ENCODE peak calls at places on chromosomes 12 and 14, in seven cellular contexts. A is cardiac muscle cell; L is effector CD4-positive, alpha-beta T cell; R is activated naive CD4-positive, alpha-beta T cell treated with Interleukin-2 at 50 U/mL for 16 hours; Z is GM06990; F is nucleus accumbens; T is GM19239. M is an unnamed sample.

GRCh38 chr12:64004639-64005038 is 160.1 kb downstream of the SRGAP1 start:
- DNase-seq in A (no peak), L (no peak), R (no peak), Z (no peak), F (no peak), T (no peak), M (no peak)

GRCh38 chr14:84024231-84024630 is 1505.7 kb upstream of the FLRT2 start:
- DNase-seq in A (no peak), L (no peak), R (no peak), Z (no peak), F (no peak), T (no peak), M (no peak)

GRCh38 chr12:76113800-76114757 is 29.6 kb upstream of the NAP1L1 start:
- DNase-seq in A (peak), L (no peak), R (no peak), Z (no peak), F (no peak), T (no peak), M (no peak)

GRCh38 chr12:123767613-123768012 is 5.5 kb downstream of the DNAH10 start:
- DNase-seq in A (no peak), L (no peak), R (no peak), Z (peak), F (no peak), T (no peak), M (no peak)

GRCh38 chr12:132610051-132610759 is at the start of gene LRCOL1:
- DNase-seq in A (no peak), L (no peak), R (no peak), Z (no peak), F (no peak), T (no peak), M (no peak)

GRCh38 chr12:67921286-67921685 is 68.0 kb upstream of the IFNG-AS1 start:
- DNase-seq in A (no peak), L (no peak), R (no peak), Z (no peak), F (no peak), T (no peak), M (no peak)

GRCh38 chr14:99781091-99781490 is 12.1 kb upstream of the EML1 start:
- DNase-seq in A (no peak), L (no peak), R (no peak), Z (no peak), F (no peak), T (no peak), M (no peak)

GRCh38 chr12:53327435-53328042 is 6.1 kb upstream of the AAAS start:
- DNase-seq in A (no peak), L (no peak), R (no peak), Z (no peak), F (no peak), T (no peak), M (no peak)

GRCh38 chr12:113108308-113108707 is 27.3 kb downstream of the RASAL1 start:
- DNase-seq in A (no peak), L (no peak), R (no peak), Z (no peak), F (no peak), T (no peak), M (no peak)

GRCh38 chr14:60514378-60515243 is 5.7 kb downstream of the SIX6 start:
- DNase-seq in A (peak), L (no peak), R (no peak), Z (no peak), F (no peak), T (no peak), M (no peak)

GRCh38 chr14:100842799-100843198 is 16.9 kb downstream of the MEG3 start:
- DNase-seq in A (no peak), L (no peak), R (no peak), Z (no peak), F (no peak), T (no peak), M (no peak)

GRCh38 chr12:116659771-116660481 is 77.9 kb downstream of the SPRING1 start:
- DNase-seq in A (no peak), L (no peak), R (no peak), Z (no peak), F (no peak), T (no peak), M (no peak)

GRCh38 chr12:66944365-66944764 is 265.5 kb upstream of the GRIP1 start:
- DNase-seq in A (no peak), L (no peak), R (no peak), Z (no peak), F (peak), T (no peak), M (no peak)

GRCh38 chr14:76337619-76338545 is 38.1 kb upstream of the ESRRB start:
- DNase-seq in A (no peak), L (no peak), R (no peak), Z (no peak), F (no peak), T (no peak), M (no peak)

GRCh38 chr14:23530360-23531055 is 21.1 kb downstream of the ZFHX2 start:
- DNase-seq in A (no peak), L (no peak), R (no peak), Z (no peak), F (no peak), T (no peak), M (no peak)

GRCh38 chr12:31989987-31990386 is 30.8 kb downstream of the RESF1 start:
- DNase-seq in A (no peak), L (no peak), R (no peak), Z (no peak), F (no peak), T (no peak), M (no peak)

GRCh38 chr12:46368138-46368537 is 4.4 kb downstream of the SLC38A2 start:
- DNase-seq in A (no peak), L (no peak), R (no peak), Z (no peak), F (no peak), T (no peak), M (no peak)

GRCh38 chr12:44728566-44728965 is 147.5 kb downstream of the NELL2 start:
- DNase-seq in A (no peak), L (no peak), R (no peak), Z (no peak), F (no peak), T (no peak), M (no peak)

GRCh38 chr12:49982246-49983229 is 9.8 kb downstream of the AQP6 start:
- DNase-seq in A (no peak), L (no peak), R (no peak), Z (no peak), F (no peak), T (no peak), M (no peak)

GRCh38 chr12:88801227-88802225 is 221.3 kb upstream of the KITLG start:
- DNase-seq in A (no peak), L (no peak), R (no peak), Z (no peak), F (no peak), T (no peak), M (no peak)

GRCh38 chr12:57892232-57892987 is 45.9 kb upstream of the CTDSP2 start:
- DNase-seq in A (no peak), L (no peak), R (no peak), Z (no peak), F (no peak), T (no peak), M (no peak)

GRCh38 chr12:110717037-110717436 is 25.7 kb downstream of the PPP1CC start:
- DNase-seq in A (no peak), L (no peak), R (no peak), Z (no peak), F (no peak), T (no peak), M (no peak)

GRCh38 chr14:24982472-24983155 is 67.3 kb downstream of the STXBP6 start:
- DNase-seq in A (no peak), L (no peak), R (no peak), Z (no peak), F (no peak), T (no peak), M (no peak)

GRCh38 chr14:70671652-70672327 is 30.1 kb downstream of the TTC9 start:
- DNase-seq in A (no peak), L (no peak), R (no peak), Z (no peak), F (no peak), T (no peak), M (no peak)

GRCh38 chr12:57477710-57478681 is 1.7 kb downstream of the ARHGAP9 start:
- DNase-seq in A (no peak), L (peak), R (peak), Z (peak), F (no peak), T (no peak), M (peak)

GRCh38 chr12:591571-592505 is 71.4 kb downstream of the NINJ2 start:
- DNase-seq in A (peak), L (no peak), R (no peak), Z (no peak), F (no peak), T (no peak), M (no peak)